ENCODE peak calls at places on chromosomes 5 and 9, in four cellular contexts. One of them, this sample, is unnamed.

GRCh38 chr5:173301695-173302545 is 26.3 kb downstream of the STC2 start:
- DNase-seq in mammary epithelial cell: no peak
- DNase-seq in pancreas: no peak
- DNase-seq in HL-60: no peak
- DNase-seq in this sample: no peak

GRCh38 chr5:116394186-116394867 is 180.3 kb downstream of the SEMA6A start:
- DNase-seq in mammary epithelial cell: no peak
- DNase-seq in pancreas: no peak
- DNase-seq in HL-60: no peak
- DNase-seq in this sample: no peak

GRCh38 chr5:152811985-152812384 is 406.9 kb upstream of the NMUR2 start:
- DNase-seq in mammary epithelial cell: peak; percentile 35
- DNase-seq in pancreas: no peak
- DNase-seq in HL-60: no peak
- DNase-seq in this sample: no peak

GRCh38 chr9:130883479-130883878 is 13.1 kb downstream of the QRFP start:
- DNase-seq in mammary epithelial cell: no peak
- DNase-seq in pancreas: no peak
- DNase-seq in HL-60: no peak
- DNase-seq in this sample: no peak

GRCh38 chr9:86795861-86796497 is 151.3 kb downstream of the GAS1 start:
- DNase-seq in mammary epithelial cell: no peak
- DNase-seq in pancreas: no peak
- DNase-seq in HL-60: no peak
- DNase-seq in this sample: no peak

GRCh38 chr9:136011703-136012496 is 50.7 kb upstream of the UBAC1 start:
- DNase-seq in mammary epithelial cell: no peak
- DNase-seq in pancreas: peak; percentile 80
- DNase-seq in HL-60: no peak
- DNase-seq in this sample: peak; percentile 92

GRCh38 chr5:75681125-75681830 is 36.0 kb downstream of the POC5 start:
- DNase-seq in mammary epithelial cell: peak; percentile 40
- DNase-seq in pancreas: no peak
- DNase-seq in HL-60: no peak
- DNase-seq in this sample: no peak

GRCh38 chr5:136626531-136626930 is 261.2 kb upstream of the TRPC7 start:
- DNase-seq in mammary epithelial cell: no peak
- DNase-seq in pancreas: no peak
- DNase-seq in HL-60: no peak
- DNase-seq in this sample: no peak

GRCh38 chr9:100066539-100066938 is 32.3 kb downstream of the ERP44 start:
- DNase-seq in mammary epithelial cell: no peak
- DNase-seq in pancreas: no peak
- DNase-seq in HL-60: no peak
- DNase-seq in this sample: no peak

GRCh38 chr5:8470489-8470888 is 601.5 kb downstream of the MTRR start:
- DNase-seq in mammary epithelial cell: no peak
- DNase-seq in pancreas: no peak
- DNase-seq in HL-60: no peak
- DNase-seq in this sample: no peak

GRCh38 chr5:140075371-140075770 is 32.3 kb upstream of the NRG2 start:
- DNase-seq in mammary epithelial cell: no peak
- DNase-seq in pancreas: no peak
- DNase-seq in HL-60: no peak
- DNase-seq in this sample: no peak

DNA sequence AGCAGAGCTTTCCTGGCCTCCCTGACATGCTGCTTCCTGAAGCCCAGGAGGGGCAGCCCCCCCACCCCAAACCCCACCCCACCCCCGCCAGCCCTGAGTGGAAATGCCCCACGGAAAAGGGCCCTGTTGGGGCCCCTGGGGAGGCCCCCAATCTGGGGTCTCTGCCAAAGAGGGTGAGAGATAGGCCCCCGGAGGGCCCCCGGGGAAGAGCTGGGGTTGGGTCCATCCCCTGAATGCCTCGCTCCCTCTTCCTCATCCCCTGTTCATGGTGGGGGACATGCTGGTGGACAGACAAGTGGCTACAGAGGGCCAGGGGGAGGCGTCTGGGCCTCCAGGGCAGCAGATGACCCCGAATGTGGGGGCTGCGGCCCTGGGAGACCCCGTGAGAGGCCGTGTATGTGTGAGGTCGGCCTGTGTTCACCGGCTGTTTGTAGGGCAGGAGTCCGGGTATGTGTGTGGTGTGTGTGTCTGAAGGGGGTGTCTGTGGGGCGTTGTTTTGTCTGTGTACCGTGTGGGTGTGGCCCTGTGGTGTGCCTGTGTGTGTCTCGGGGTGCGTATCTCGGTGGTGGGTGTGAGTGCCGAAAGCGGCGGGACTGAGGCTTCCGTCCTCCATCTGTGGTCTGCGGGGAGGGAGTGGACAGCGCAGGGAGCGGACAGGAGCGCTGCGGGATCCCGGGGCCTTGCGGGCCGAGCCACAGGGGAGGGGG is 11.3 kb downstream of the C9orf50 start:
- DNase-seq in mammary epithelial cell: no peak
- DNase-seq in pancreas: peak; percentile 76
- DNase-seq in HL-60: no peak
- DNase-seq in this sample: no peak
- H3K4me3 ChIP-seq in mammary epithelial cell: no peak overlapping the region
- H3K4me3 ChIP-seq in pancreas: no peak overlapping the region
- H3K4me3 ChIP-seq in HL-60: no peak overlapping the region
- H3K4me3 ChIP-seq in this sample: peak overlapping the region; percentile 49

GRCh38 chr9:109250311-109250741 is 70.5 kb downstream of the EPB41L4B start:
- DNase-seq in mammary epithelial cell: no peak
- DNase-seq in pancreas: no peak
- DNase-seq in HL-60: no peak
- DNase-seq in this sample: peak; percentile 56

GRCh38 chr9:109252291-109252690 is 68.6 kb downstream of the EPB41L4B start:
- DNase-seq in mammary epithelial cell: peak; percentile 70
- DNase-seq in pancreas: no peak
- DNase-seq in HL-60: no peak
- DNase-seq in this sample: no peak

GRCh38 chr9:109251080-109251775 is 69.6 kb downstream of the EPB41L4B start:
- DNase-seq in mammary epithelial cell: peak; percentile 79
- DNase-seq in pancreas: peak; percentile 90
- DNase-seq in HL-60: no peak
- DNase-seq in this sample: peak; percentile 74

GRCh38 chr9:109250771-109251079 is 70.1 kb downstream of the EPB41L4B start:
- DNase-seq in mammary epithelial cell: no peak
- DNase-seq in pancreas: no peak
- DNase-seq in HL-60: no peak
- DNase-seq in this sample: no peak

GRCh38 chr9:109251776-109252106 is 69.1 kb downstream of the EPB41L4B start:
- DNase-seq in mammary epithelial cell: no peak
- DNase-seq in pancreas: no peak
- DNase-seq in HL-60: no peak
- DNase-seq in this sample: no peak
- H3K4me3 ChIP-seq in mammary epithelial cell: no peak overlapping the region
- H3K4me3 ChIP-seq in pancreas: no peak overlapping the region
- H3K4me3 ChIP-seq in HL-60: no peak overlapping the region
- H3K4me3 ChIP-seq in this sample: no peak overlapping the region

GRCh38 chr5:7395432-7396168 is at the start of gene ADCY2:
- DNase-seq in mammary epithelial cell: no peak
- DNase-seq in pancreas: peak; percentile 79
- DNase-seq in HL-60: no peak
- DNase-seq in this sample: no peak
- H3K4me3 ChIP-seq in mammary epithelial cell: no peak within 1 kb of the TSS
- H3K4me3 ChIP-seq in pancreas: peak within 1 kb of the TSS; percentile 20
- H3K4me3 ChIP-seq in HL-60: no peak within 1 kb of the TSS
- H3K4me3 ChIP-seq in this sample: peak within 1 kb of the TSS; percentile 21

GRCh38 chr5:73867344-73868335 is 241.6 kb downstream of the ARHGEF28 start:
- DNase-seq in mammary epithelial cell: no peak
- DNase-seq in pancreas: no peak
- DNase-seq in HL-60: no peak
- DNase-seq in this sample: no peak
- H3K4me3 ChIP-seq in mammary epithelial cell: no peak overlapping the region
- H3K4me3 ChIP-seq in pancreas: no peak overlapping the region
- H3K4me3 ChIP-seq in HL-60: no peak overlapping the region
- H3K4me3 ChIP-seq in this sample: no peak overlapping the region

DNA sequence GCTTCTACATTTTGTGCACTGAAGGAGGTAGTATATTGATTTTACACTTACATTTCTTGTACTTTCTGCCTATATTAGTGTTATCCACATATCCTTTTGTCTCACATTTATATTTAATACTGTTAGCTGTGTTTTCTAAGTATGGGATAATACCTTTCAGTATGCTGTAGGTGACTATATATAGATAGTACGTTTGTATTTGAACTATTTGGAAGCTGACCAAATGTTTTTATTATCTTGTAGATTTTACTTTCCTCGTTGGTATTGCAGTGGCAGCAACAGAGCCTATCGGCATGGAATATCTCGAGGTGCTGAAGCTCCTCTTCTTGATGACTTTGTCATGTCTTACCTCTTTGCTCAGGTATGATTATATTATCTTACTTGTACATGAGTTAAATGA is 59.1 kb downstream of the JAK2 start:
- DNase-seq in mammary epithelial cell: no peak
- DNase-seq in pancreas: no peak
- DNase-seq in HL-60: no peak
- DNase-seq in this sample: no peak
- H3K4me3 ChIP-seq in mammary epithelial cell: no peak overlapping the region
- H3K4me3 ChIP-seq in pancreas: no peak overlapping the region
- H3K4me3 ChIP-seq in HL-60: no peak overlapping the region
- H3K4me3 ChIP-seq in this sample: no peak overlapping the region

GRCh38 chr5:124755565-124755964 is 9.1 kb upstream of the ZNF608 start:
- DNase-seq in mammary epithelial cell: no peak
- DNase-seq in pancreas: no peak
- DNase-seq in HL-60: no peak
- DNase-seq in this sample: no peak

GRCh38 chr5:124752854-124753720 is 6.6 kb upstream of the ZNF608 start:
- DNase-seq in mammary epithelial cell: peak; percentile 11
- DNase-seq in pancreas: no peak
- DNase-seq in HL-60: no peak
- DNase-seq in this sample: no peak

GRCh38 chr5:124751031-124751430 is 4.6 kb upstream of the ZNF608 start:
- DNase-seq in mammary epithelial cell: no peak
- DNase-seq in pancreas: no peak
- DNase-seq in HL-60: no peak
- DNase-seq in this sample: no peak

GRCh38 chr5:124748687-124749594 is 2.5 kb upstream of the ZNF608 start:
- DNase-seq in mammary epithelial cell: peak; percentile 94
- DNase-seq in pancreas: peak; percentile 35
- DNase-seq in HL-60: peak; percentile 1
- DNase-seq in this sample: peak; percentile 59

DNA sequence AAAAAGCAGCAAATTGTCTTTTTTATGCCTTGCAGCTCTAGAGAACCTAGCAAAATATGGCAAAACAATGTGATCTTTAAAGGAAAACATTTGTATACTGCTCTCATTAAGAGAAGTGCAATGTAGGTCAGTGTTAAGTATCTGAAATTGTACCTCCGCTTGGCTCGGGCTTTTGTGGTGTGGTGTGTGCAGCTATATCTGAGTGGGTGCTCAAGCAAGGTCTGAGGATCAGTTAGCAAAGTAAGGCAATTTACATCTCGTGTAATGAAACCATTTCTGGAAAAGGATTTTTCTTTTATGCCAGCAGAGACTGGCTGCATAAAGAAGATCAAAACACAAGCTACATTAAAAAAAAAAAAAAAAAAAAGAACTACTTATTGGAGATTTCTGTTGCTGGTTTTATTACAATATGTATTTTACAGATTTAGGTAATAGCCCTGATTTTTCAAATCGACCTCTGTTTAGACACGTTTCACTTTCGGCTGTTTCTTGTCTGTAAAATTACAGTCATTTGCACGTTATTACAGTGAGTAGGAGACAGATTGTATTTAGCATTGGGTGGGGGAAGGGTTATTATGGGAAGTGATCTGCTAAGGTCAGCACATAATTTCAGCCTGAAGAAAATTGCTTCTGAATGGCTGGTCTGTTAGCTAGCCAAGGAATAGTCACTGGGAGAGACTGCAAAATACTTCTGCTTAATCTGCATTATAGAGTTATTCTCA is 7.9 kb upstream of the ZNF608 start:
- DNase-seq in mammary epithelial cell: no peak
- DNase-seq in pancreas: no peak
- DNase-seq in HL-60: no peak
- DNase-seq in this sample: no peak
- H3K4me3 ChIP-seq in mammary epithelial cell: no peak overlapping the region
- H3K4me3 ChIP-seq in pancreas: no peak overlapping the region
- H3K4me3 ChIP-seq in HL-60: no peak overlapping the region
- H3K4me3 ChIP-seq in this sample: no peak overlapping the region

GRCh38 chr5:112978836-112979235 is 2.2 kb downstream of the DCP2 start:
- DNase-seq in mammary epithelial cell: no peak
- DNase-seq in pancreas: no peak
- DNase-seq in HL-60: no peak
- DNase-seq in this sample: no peak
- H3K4me3 ChIP-seq in mammary epithelial cell: peak overlapping the region; percentile 100
- H3K4me3 ChIP-seq in pancreas: no peak overlapping the region
- H3K4me3 ChIP-seq in HL-60: peak overlapping the region; percentile 12
- H3K4me3 ChIP-seq in this sample: no peak overlapping the region

GRCh38 chr9:35776018-35776417 is 15.4 kb upstream of the NPR2 start:
- DNase-seq in mammary epithelial cell: no peak
- DNase-seq in pancreas: no peak
- DNase-seq in HL-60: no peak
- DNase-seq in this sample: no peak
- H3K4me3 ChIP-seq in mammary epithelial cell: no peak overlapping the region
- H3K4me3 ChIP-seq in pancreas: no peak overlapping the region
- H3K4me3 ChIP-seq in HL-60: no peak overlapping the region
- H3K4me3 ChIP-seq in this sample: no peak overlapping the region

DNA sequence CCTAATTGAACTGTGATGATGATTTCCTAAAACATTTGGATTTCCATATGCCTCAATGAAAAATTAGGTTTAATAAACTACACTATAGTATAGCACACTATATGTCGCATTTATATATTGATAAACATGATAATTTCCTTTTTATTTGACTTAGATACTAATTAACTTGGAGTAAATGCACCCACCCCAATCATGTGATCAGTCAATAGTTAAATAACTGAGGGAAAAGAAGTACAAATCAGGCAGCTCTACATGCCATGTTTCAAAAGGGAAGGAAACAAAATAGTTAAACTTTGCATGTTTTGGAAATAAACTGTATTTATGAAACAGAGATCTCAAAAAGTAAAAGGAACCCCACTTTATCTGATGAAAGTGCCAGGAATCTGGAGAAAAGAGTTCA is 18.0 kb upstream of the GNE start:
- DNase-seq in mammary epithelial cell: no peak
- DNase-seq in pancreas: no peak
- DNase-seq in HL-60: no peak
- DNase-seq in this sample: no peak
- H3K4me3 ChIP-seq in mammary epithelial cell: peak overlapping the region; percentile 23
- H3K4me3 ChIP-seq in pancreas: no peak overlapping the region
- H3K4me3 ChIP-seq in HL-60: no peak overlapping the region
- H3K4me3 ChIP-seq in this sample: peak overlapping the region; percentile 30

DNA sequence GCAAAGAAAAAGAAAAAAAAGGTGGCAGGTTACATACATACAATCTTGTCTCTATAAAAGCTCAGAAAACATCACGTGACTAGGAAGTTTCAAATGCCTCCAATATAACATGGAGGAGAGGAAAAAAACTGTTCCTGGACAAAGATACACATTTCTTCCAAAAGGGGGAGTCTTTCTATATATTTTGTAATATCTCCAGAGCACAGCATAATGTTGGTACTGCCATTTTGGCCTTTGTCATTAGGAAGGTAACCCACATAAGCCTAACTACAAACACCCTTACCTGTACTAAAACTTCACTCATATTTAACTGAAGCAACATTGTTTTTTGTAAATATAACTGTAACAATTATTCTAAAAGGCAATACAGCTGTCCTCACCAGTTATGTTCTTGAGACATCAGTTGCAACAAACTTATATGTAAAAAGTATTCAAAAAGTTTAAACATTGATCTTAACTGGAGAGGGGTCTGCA is 1.2 kb upstream of the BTF3 start:
- DNase-seq in mammary epithelial cell: peak; percentile 73
- DNase-seq in pancreas: no peak
- DNase-seq in HL-60: no peak
- DNase-seq in this sample: no peak
- H3K4me3 ChIP-seq in mammary epithelial cell: peak overlapping the region; percentile 97
- H3K4me3 ChIP-seq in pancreas: no peak overlapping the region
- H3K4me3 ChIP-seq in HL-60: no peak overlapping the region
- H3K4me3 ChIP-seq in this sample: peak overlapping the region; percentile 89

This sample was measured in right lobe of liver.